ENCODE peak calls at places on chromosomes 4 and X, in five cellular contexts. H is HCT116, N is upper lobe of left lung, R is HL-60, T is SK-N-SH. C is an unnamed sample.

GRCh38 chr4:70183168-70183939 is 12.2 kb upstream of the ODAM start:
- DNase-seq in H (peak), N (no peak), R (no peak), T (peak), C (no peak)

GRCh38 chr4:80184791-80185756 is 12.2 kb upstream of the PRDM8 start:
- DNase-seq in H (no peak), N (peak), R (no peak), T (no peak), C (no peak)

GRCh38 chrX:84188320-84188834 is 378 bp upstream of the RPS6KA6 start:
- DNase-seq in H (no peak), N (no peak), R (no peak), T (peak), C (peak)

GRCh38 chrX:113892891-113893290 is 691.0 kb upstream of the HTR2C start:
- DNase-seq in H (no peak), N (no peak), R (no peak), T (no peak), C (no peak)

GRCh38 chr4:15526924-15527592 is 57.4 kb downstream of the CC2D2A start:
- DNase-seq in H (no peak), N (no peak), R (no peak), T (no peak), C (no peak)

GRCh38 chr4:55329012-55329411 is 17.0 kb upstream of the SRD5A3 start:
- DNase-seq in H (no peak), N (no peak), R (no peak), T (no peak), C (no peak)

GRCh38 chrX:18389968-18390367 is 35.4 kb upstream of the CDKL5 start:
- DNase-seq in H (no peak), N (no peak), R (no peak), T (no peak), C (no peak)

GRCh38 chr4:89954906-89955305 is 60.3 kb downstream of the MMRN1 start:
- DNase-seq in H (no peak), N (no peak), R (no peak), T (no peak), C (no peak)

GRCh38 chrX:131270085-131270484 is 19.0 kb downstream of the IGSF1 start:
- DNase-seq in H (no peak), N (no peak), R (no peak), T (no peak), C (no peak)

GRCh38 chr4:11568511-11568910 is 139.8 kb upstream of the HS3ST1 start:
- DNase-seq in H (no peak), N (no peak), R (no peak), T (no peak), C (no peak)

GRCh38 chr4:108571027-108571569 is 49.3 kb upstream of the RPL34 start:
- DNase-seq in H (no peak), N (no peak), R (no peak), T (no peak), C (no peak)

GRCh38 chr4:137735561-137736104 is 203.3 kb upstream of the PCDH18 start:
- DNase-seq in H (no peak), N (no peak), R (no peak), T (no peak), C (no peak)

GRCh38 chr4:149980941-149981340 is 97.3 kb upstream of the DCLK2 start:
- DNase-seq in H (peak), N (no peak), R (no peak), T (peak), C (no peak)

GRCh38 chr4:128162434-128162833 is 101.3 kb downstream of the LARP1B start:
- DNase-seq in H (no peak), N (no peak), R (no peak), T (no peak), C (no peak)

GRCh38 chr4:141153751-141154510 is 20.7 kb upstream of the RNF150 start:
- DNase-seq in H (no peak), N (no peak), R (no peak), T (peak), C (no peak)

GRCh38 chr4:186942745-186943606 is 219.3 kb upstream of the FAT1 start:
- DNase-seq in H (no peak), N (no peak), R (no peak), T (peak), C (no peak)

GRCh38 chr4:86032476-86033022 is 327.3 kb downstream of the MAPK10 start:
- DNase-seq in H (no peak), N (no peak), R (peak), T (peak), C (no peak)

GRCh38 chr4:126777649-126778048 is 855.1 kb upstream of the INTU start:
- DNase-seq in H (no peak), N (no peak), R (no peak), T (no peak), C (no peak)

GRCh38 chr4:75940692-75941253 is at the start of gene NAAA:
- DNase-seq in H (peak), N (peak), R (peak), T (peak), C (peak)
- TF ChIP-seq POLR2AphosphoS5 in H (peak), N (peak), R (no peak), T (no peak), C (no peak)

GRCh38 chrX:132909643-132910042 is 48.8 kb downstream of the HS6ST2 start:
- DNase-seq in H (no peak), N (no peak), R (no peak), T (no peak), C (no peak)
- TF ChIP-seq POLR2AphosphoS5 in H (no peak), N (no peak), R (no peak), T (no peak), C (no peak)

GRCh38 chrX:148067285-148067684 is 86.1 kb downstream of the FMR1NB start:
- DNase-seq in H (no peak), N (no peak), R (no peak), T (no peak), C (no peak)

GRCh38 chrX:148070504-148070877 is 89.4 kb downstream of the FMR1NB start:
- DNase-seq in H (no peak), N (no peak), R (no peak), T (no peak), C (no peak)

DNA sequence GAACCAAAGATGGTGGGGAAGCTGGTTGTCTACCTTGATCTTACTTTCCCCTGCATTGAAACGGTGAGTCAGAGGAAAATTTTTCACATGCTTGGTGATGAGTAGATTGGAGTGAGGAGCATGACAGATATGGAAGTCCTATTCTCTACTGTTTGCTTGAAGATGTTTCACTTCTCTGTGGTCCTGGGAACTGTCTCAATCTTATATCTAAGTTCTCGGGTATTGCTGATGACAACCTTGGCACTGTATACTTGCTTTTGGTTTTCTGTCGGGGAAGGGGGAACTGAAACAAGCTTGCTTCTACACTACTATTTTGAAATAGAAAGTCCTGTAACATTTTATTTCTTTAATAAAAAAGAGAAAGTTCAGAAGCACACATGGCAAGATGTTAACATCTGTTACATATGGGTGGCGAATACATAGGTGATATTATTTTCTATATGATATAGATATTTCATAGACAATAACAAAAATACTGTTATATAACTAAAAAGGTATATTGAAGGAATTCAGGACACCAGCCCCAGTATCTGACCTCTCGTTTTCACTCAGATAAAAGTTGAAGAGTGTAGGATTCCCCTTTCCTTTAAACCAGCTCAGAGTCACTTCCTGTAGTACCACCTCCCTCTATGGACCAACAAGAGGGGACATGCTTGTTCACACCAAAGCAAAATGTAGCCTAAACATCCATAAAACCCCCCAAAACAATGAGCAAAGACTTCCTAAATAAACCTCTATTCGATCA is 88.8 kb downstream of the FMR1NB start:
- DNase-seq in H (no peak), N (no peak), R (no peak), T (no peak), C (no peak)
- TF ChIP-seq POLR2AphosphoS5 in H (no peak), N (no peak), R (no peak), T (no peak), C (no peak)

DNA sequence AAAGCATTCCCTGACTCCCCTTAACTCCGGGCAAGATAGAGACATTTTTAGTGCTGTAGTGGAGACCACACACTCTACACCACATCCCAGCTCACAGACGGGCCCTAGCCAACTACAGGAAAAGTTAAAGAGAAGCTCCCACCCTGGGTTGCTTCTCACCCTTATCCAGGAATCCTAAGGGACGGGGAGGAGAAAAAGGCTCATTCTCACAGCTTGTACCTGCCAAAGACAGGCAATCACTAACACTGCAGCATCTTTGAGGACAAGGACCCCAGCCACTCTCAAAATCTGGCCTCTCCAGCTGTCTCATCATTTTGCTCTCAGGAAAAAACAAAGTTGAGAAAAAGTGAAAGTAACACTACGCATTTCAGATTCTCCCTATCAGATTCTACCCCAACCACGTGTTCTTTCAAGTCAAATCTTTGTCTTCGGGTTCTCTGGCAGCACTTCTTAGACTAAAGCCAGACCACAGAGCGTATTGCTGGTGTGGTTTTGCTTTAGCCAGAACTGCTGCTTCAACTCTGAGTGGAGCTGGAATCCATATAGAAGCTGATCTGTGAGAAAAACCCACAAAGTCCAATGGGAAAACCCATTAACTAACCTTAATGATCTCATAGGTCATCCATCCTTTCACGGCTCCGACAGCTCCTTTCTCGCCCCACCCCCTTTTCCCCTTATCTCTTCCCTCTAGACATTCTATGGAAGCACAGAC is 605.9 kb upstream of the DIPK2B start:
- DNase-seq in H (no peak), N (no peak), R (no peak), T (no peak), C (no peak)
- TF ChIP-seq POLR2AphosphoS5 in H (peak), N (no peak), R (no peak), T (peak), C (no peak)